ENCODE peak calls at places on chromosomes 5 and 9, in seven cellular contexts. W is heart left ventricle, U is kidney epithelial cell, S is fibroblast of lung, E is SK-N-SH, Q is right lobe of liver, J is cardiac fibroblast. F is an unnamed sample.

GRCh38 chr9:137488906-137489305 is 29.8 kb upstream of the NSMF start:
- DNase-seq in Q (no peak), U (no peak), W (no peak), E (no peak), J (no peak), S (no peak), F (no peak)

GRCh38 chr9:3931996-3932906 is 367.6 kb downstream of the GLIS3 start:
- DNase-seq in S (peak), W (no peak), Q (no peak), J (peak), U (no peak), E (no peak), F (no peak)

GRCh38 chr5:43316421-43316820 is 3.2 kb upstream of the HMGCS1 start:
- DNase-seq in U (no peak), Q (no peak), J (no peak), E (no peak), W (no peak), S (no peak), F (no peak)

GRCh38 chr5:72451771-72452505 is 55.3 kb downstream of the ZNF366 start:
- DNase-seq in J (peak), Q (peak), U (no peak), S (peak), W (peak), E (peak), F (no peak)

GRCh38 chr5:5318426-5319205 is 103.9 kb upstream of the ICE1 start:
- DNase-seq in U (no peak), J (no peak), Q (no peak), S (peak), W (no peak), E (peak), F (no peak)

GRCh38 chr9:131888923-131889322 is 149.0 kb upstream of the RAPGEF1 start:
- DNase-seq in E (no peak), U (no peak), J (no peak), S (no peak), Q (no peak), W (no peak), F (no peak)

GRCh38 chr5:142819816-142820215 is 49.6 kb downstream of the ARHGAP26 start:
- DNase-seq in S (no peak), Q (no peak), U (no peak), E (no peak), W (no peak), J (peak), F (no peak)

GRCh38 chr5:64603676-64604075 is 86.6 kb upstream of the SHISAL2B start:
- DNase-seq in U (no peak), E (no peak), J (no peak), W (no peak), Q (no peak), S (peak), F (no peak)

GRCh38 chr9:130395810-130396435 is 48.8 kb upstream of the ASS1 start:
- DNase-seq in J (no peak), S (no peak), W (no peak), U (no peak), Q (no peak), E (no peak), F (no peak)

GRCh38 chr9:34332370-34332964 is 3.1 kb downstream of the NUDT2 start:
- DNase-seq in E (peak), U (peak), J (peak), S (peak), Q (no peak), W (no peak), F (no peak)

GRCh38 chr5:53246042-53246836 is 136.7 kb upstream of the MOCS2 start:
- DNase-seq in S (peak), U (peak), J (peak), E (no peak), Q (no peak), W (no peak), F (no peak)

GRCh38 chr5:170151105-170151831 is 45.6 kb downstream of the FOXI1 start:
- DNase-seq in J (peak), W (peak), E (no peak), S (peak), Q (no peak), U (peak), F (no peak)

GRCh38 chr5:101306391-101307137 is 403.5 kb upstream of the ST8SIA4 start:
- DNase-seq in W (no peak), S (peak), U (peak), J (no peak), E (no peak), Q (no peak), F (no peak)

GRCh38 chr5:177310757-177311173 is 933 bp downstream of the MXD3 start:
- DNase-seq in S (no peak), W (no peak), E (no peak), J (peak), Q (no peak), U (no peak), F (no peak)

GRCh38 chr5:462051-462481 is 19.1 kb downstream of the EXOC3 start:
- DNase-seq in S (no peak), J (no peak), Q (peak), W (peak), E (no peak), U (no peak), F (no peak)

GRCh38 chr9:126146254-126147145 is 180.1 kb upstream of the MVB12B start:
- DNase-seq in W (no peak), U (no peak), J (no peak), Q (peak), E (peak), S (no peak), F (peak)

GRCh38 chr5:179312557-179313235 is 32.6 kb downstream of the ADAMTS2 start:
- DNase-seq in S (no peak), W (peak), J (no peak), U (no peak), Q (peak), E (no peak), F (no peak)

GRCh38 chr5:158658439-158659230 is 441.1 kb downstream of the EBF1 start:
- DNase-seq in Q (no peak), S (peak), J (peak), E (no peak), W (no peak), U (no peak), F (no peak)

GRCh38 chr5:168681556-168682183 is 102.5 kb upstream of the PANK3 start:
- DNase-seq in E (no peak), J (peak), Q (peak), W (no peak), U (peak), S (peak), F (no peak)

GRCh38 chr5:33524476-33524875 is 83.7 kb downstream of the TARS1 start:
- DNase-seq in Q (no peak), S (no peak), J (peak), E (no peak), U (no peak), W (no peak), F (no peak)

GRCh38 chr5:128274441-128274840 is 190.9 kb downstream of the SLC12A2 start:
- DNase-seq in E (no peak), W (no peak), S (no peak), J (no peak), U (no peak), Q (no peak), F (no peak)

GRCh38 chr5:1343931-1344901 is 683 bp downstream of the CLPTM1L start:
- DNase-seq in W (no peak), S (peak), E (peak), U (no peak), Q (no peak), J (peak), F (no peak)

GRCh38 chr5:8340261-8340660 is 471.3 kb downstream of the MTRR start:
- DNase-seq in W (no peak), J (no peak), U (no peak), Q (no peak), S (no peak), E (no peak), F (no peak)

GRCh38 chr9:77648458-77649108 is 461 bp upstream of the GNA14 start:
- DNase-seq in Q (peak), E (no peak), S (peak), U (no peak), W (peak), J (peak), F (peak)

GRCh38 chr9:135724186-135724797 is 22.3 kb downstream of the KCNT1 start:
- DNase-seq in J (peak), Q (no peak), E (no peak), U (no peak), S (no peak), W (no peak), F (no peak)

GRCh38 chr9:136058801-136059302 is 36.2 kb downstream of the NACC2 start:
- DNase-seq in E (peak), U (no peak), W (peak), J (no peak), S (no peak), Q (no peak), F (no peak)

GRCh38 chr9:14352549-14352948 is 38.6 kb upstream of the NFIB start:
- DNase-seq in S (no peak), E (peak), W (no peak), U (no peak), J (no peak), Q (no peak), F (no peak)

GRCh38 chr5:141412853-141413539 is at the start of gene PCDHGA10:
- DNase-seq in W (peak), S (peak), J (peak), Q (peak), E (no peak), U (no peak), F (peak)
- H3K4me3 ChIP-seq in W (no peak), S (peak), J (peak), Q (peak), E (peak), U (peak), F (peak)

GRCh38 chr5:174723315-174723978 is 935 bp upstream of the MSX2 start:
- DNase-seq in E (no peak), W (no peak), S (no peak), U (no peak), J (no peak), Q (no peak), F (no peak)

GRCh38 chr5:174720612-174721521 is 3.5 kb upstream of the MSX2 start:
- DNase-seq in U (no peak), Q (no peak), S (peak), E (peak), W (no peak), J (no peak), F (no peak)

GRCh38 chr5:174720066-174720611 is 4.2 kb upstream of the MSX2 start:
- DNase-seq in S (no peak), J (no peak), U (no peak), W (no peak), Q (no peak), E (no peak), F (no peak)

GRCh38 chr5:174722500-174722899 is 1.9 kb upstream of the MSX2 start:
- DNase-seq in Q (no peak), W (no peak), J (no peak), U (no peak), E (no peak), S (no peak), F (no peak)

GRCh38 chr5:174721522-174722432 is 2.6 kb upstream of the MSX2 start:
- DNase-seq in S (no peak), J (no peak), U (no peak), W (no peak), E (no peak), Q (no peak), F (no peak)
- H3K4me3 ChIP-seq in S (no peak), J (no peak), U (no peak), W (peak), E (no peak), Q (no peak), F (no peak)

DNA sequence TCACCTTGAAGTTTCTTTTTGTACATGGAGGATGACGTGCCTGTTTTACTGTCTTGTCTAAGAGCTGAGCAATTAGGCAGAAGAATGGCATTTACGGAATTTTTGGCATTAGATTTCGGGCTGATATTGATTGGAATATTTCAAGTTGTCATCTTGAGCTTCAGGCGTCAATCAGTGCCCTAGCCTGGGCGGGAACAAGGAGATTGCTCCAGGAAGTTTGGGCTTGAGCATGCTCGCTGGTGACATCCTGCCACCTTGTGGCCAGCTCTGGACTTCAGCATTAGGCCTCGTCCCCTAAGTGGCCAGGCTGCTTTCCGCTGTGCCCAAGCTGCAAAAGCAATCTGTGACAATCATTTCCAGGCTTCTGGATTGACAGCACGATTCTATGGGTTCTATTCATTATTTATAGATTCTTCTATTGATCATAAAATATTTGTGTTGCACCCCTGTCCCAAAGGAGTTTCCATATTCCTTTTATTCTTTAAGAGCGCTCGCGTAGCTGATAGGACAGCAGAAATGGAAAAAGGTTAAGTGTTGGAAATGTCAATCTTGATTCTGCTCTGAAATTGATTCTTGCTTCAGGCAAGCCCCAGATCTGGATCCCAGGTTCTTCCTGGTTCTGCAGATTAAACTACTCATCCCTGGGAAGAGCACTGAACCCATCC is 79.3 kb downstream of the SLC28A3 start:
- DNase-seq in U (peak), E (peak), S (peak), J (peak), Q (peak), W (peak), F (peak)
- H3K4me3 ChIP-seq in U (no peak), E (peak), S (peak), J (peak), Q (no peak), W (no peak), F (peak)

GRCh38 chr5:59296317-59297264 is 596.9 kb downstream of the PDE4D start:
- DNase-seq in J (peak), U (peak), S (peak), E (no peak), W (no peak), Q (no peak), F (no peak)
- H3K4me3 ChIP-seq in J (no peak), U (peak), S (peak), E (peak), W (no peak), Q (peak), F (peak)